ENCODE peak calls at places on chromosomes 13 and 19, in four cellular contexts. One of them, this sample, is unnamed. For H3K9me3, the result is how much of the 10 kb centered on the place peaks cover.

GRCh38 chr13:64540468-64540867 is 2689.7 kb downstream of the PCDH9 start:
- DNase-seq in astrocyte: no peak
- DNase-seq in neural progenitor cell: no peak
- DNase-seq in endothelial cell of umbilical vein: no peak
- DNase-seq in this sample: no peak

GRCh38 chr13:30898721-30899188 is 7.3 kb upstream of the MEDAG start:
- DNase-seq in endothelial cell of umbilical vein: peak
- DNase-seq in neural progenitor cell: no peak
- DNase-seq in astrocyte: peak
- DNase-seq in this sample: no peak

GRCh38 chr19:5628470-5628869 is 5.6 kb downstream of the SAFB start:
- DNase-seq in neural progenitor cell: no peak
- DNase-seq in endothelial cell of umbilical vein: no peak
- DNase-seq in astrocyte: peak
- DNase-seq in this sample: no peak

GRCh38 chr19:10069046-10069445 is 17.1 kb upstream of the SHFL start:
- DNase-seq in astrocyte: no peak
- DNase-seq in endothelial cell of umbilical vein: no peak
- DNase-seq in neural progenitor cell: no peak
- DNase-seq in this sample: no peak

GRCh38 chr19:16594131-16594586 is 21.9 kb upstream of the SLC35E1 start:
- DNase-seq in astrocyte: no peak
- DNase-seq in endothelial cell of umbilical vein: no peak
- DNase-seq in neural progenitor cell: no peak
- DNase-seq in this sample: no peak

GRCh38 chr19:5002143-5002542 is 33.2 kb downstream of the KDM4B start:
- DNase-seq in astrocyte: peak
- DNase-seq in endothelial cell of umbilical vein: no peak
- DNase-seq in neural progenitor cell: no peak
- DNase-seq in this sample: peak

GRCh38 chr13:114053026-114053425 is 79.2 kb upstream of the C13orf46 start:
- DNase-seq in neural progenitor cell: no peak
- DNase-seq in endothelial cell of umbilical vein: no peak
- DNase-seq in astrocyte: peak
- DNase-seq in this sample: no peak

GRCh38 chr13:60463787-60464186 is 66.8 kb downstream of the TDRD3 start:
- DNase-seq in neural progenitor cell: no peak
- DNase-seq in endothelial cell of umbilical vein: no peak
- DNase-seq in astrocyte: no peak
- DNase-seq in this sample: no peak

GRCh38 chr19:49954933-49955332 is 6.0 kb downstream of the SIGLEC11 start:
- DNase-seq in neural progenitor cell: no peak
- DNase-seq in endothelial cell of umbilical vein: no peak
- DNase-seq in astrocyte: no peak
- DNase-seq in this sample: no peak

GRCh38 chr19:7505682-7506384 is 10.1 kb upstream of the ZNF358 start:
- DNase-seq in astrocyte: no peak
- DNase-seq in neural progenitor cell: peak
- DNase-seq in endothelial cell of umbilical vein: no peak
- DNase-seq in this sample: no peak

GRCh38 chr19:19428746-19429145 is 23.3 kb downstream of the GATAD2A start:
- DNase-seq in endothelial cell of umbilical vein: no peak
- DNase-seq in neural progenitor cell: no peak
- DNase-seq in astrocyte: no peak
- DNase-seq in this sample: no peak

GRCh38 chr19:36417752-36418286 is 625 bp downstream of the ZFP82 start:
- DNase-seq in astrocyte: no peak
- DNase-seq in endothelial cell of umbilical vein: no peak
- DNase-seq in neural progenitor cell: peak
- DNase-seq in this sample: no peak

GRCh38 chr19:5623397-5624153 is 692 bp downstream of the SAFB start:
- DNase-seq in endothelial cell of umbilical vein: peak
- DNase-seq in neural progenitor cell: peak
- DNase-seq in astrocyte: no peak
- DNase-seq in this sample: peak

GRCh38 chr19:31698352-31698751 is 349.1 kb upstream of the TSHZ3 start:
- DNase-seq in neural progenitor cell: peak
- DNase-seq in endothelial cell of umbilical vein: no peak
- DNase-seq in astrocyte: no peak
- DNase-seq in this sample: no peak

GRCh38 chr13:33415822-33416221 is 130.3 kb upstream of the STARD13 start:
- DNase-seq in neural progenitor cell: no peak
- DNase-seq in astrocyte: no peak
- DNase-seq in endothelial cell of umbilical vein: no peak
- DNase-seq in this sample: no peak

GRCh38 chr19:10884273-10884672 is 12.9 kb downstream of the CARM1 start:
- DNase-seq in neural progenitor cell: no peak
- DNase-seq in endothelial cell of umbilical vein: no peak
- DNase-seq in astrocyte: peak
- DNase-seq in this sample: peak

GRCh38 chr19:16376649-16377048 is 52.0 kb downstream of the KLF2 start:
- DNase-seq in astrocyte: no peak
- DNase-seq in endothelial cell of umbilical vein: no peak
- DNase-seq in neural progenitor cell: peak
- DNase-seq in this sample: no peak

GRCh38 chr13:73210218-73210883 is 151.5 kb downstream of the KLF5 start:
- DNase-seq in neural progenitor cell: peak
- DNase-seq in endothelial cell of umbilical vein: no peak
- DNase-seq in astrocyte: no peak
- DNase-seq in this sample: peak

GRCh38 chr13:94674609-94675348 is 37.6 kb downstream of the SOX21 start:
- DNase-seq in neural progenitor cell: peak
- DNase-seq in endothelial cell of umbilical vein: peak
- DNase-seq in astrocyte: peak
- DNase-seq in this sample: no peak

GRCh38 chr19:4352701-4353121 is 9.3 kb downstream of the MPND start:
- DNase-seq in astrocyte: peak
- DNase-seq in endothelial cell of umbilical vein: peak
- DNase-seq in neural progenitor cell: peak
- DNase-seq in this sample: peak

GRCh38 chr13:25281937-25282332 is 5.4 kb downstream of the MTMR6 start:
- DNase-seq in endothelial cell of umbilical vein: no peak
- DNase-seq in astrocyte: no peak
- DNase-seq in neural progenitor cell: no peak
- DNase-seq in this sample: no peak

GRCh38 chr19:35609881-35610353 is 2.6 kb upstream of the HAUS5 start:
- DNase-seq in astrocyte: no peak
- DNase-seq in neural progenitor cell: no peak
- DNase-seq in endothelial cell of umbilical vein: no peak
- DNase-seq in this sample: no peak

GRCh38 chr19:7673995-7674667 is 2.8 kb upstream of the MCEMP1 start:
- DNase-seq in endothelial cell of umbilical vein: peak
- DNase-seq in neural progenitor cell: peak
- DNase-seq in astrocyte: peak
- DNase-seq in this sample: peak

GRCh38 chr13:69585656-69586055 is 522.0 kb upstream of the ATXN8OS start:
- DNase-seq in neural progenitor cell: no peak
- DNase-seq in astrocyte: no peak
- DNase-seq in endothelial cell of umbilical vein: no peak
- DNase-seq in this sample: no peak

GRCh38 chr13:38879278-38879677 is 111.4 kb downstream of the STOML3 start:
- DNase-seq in neural progenitor cell: no peak
- DNase-seq in endothelial cell of umbilical vein: peak
- DNase-seq in astrocyte: peak
- DNase-seq in this sample: no peak

GRCh38 chr13:77810430-77810829 is 108.2 kb downstream of the EDNRB start:
- DNase-seq in neural progenitor cell: no peak
- DNase-seq in endothelial cell of umbilical vein: peak
- DNase-seq in astrocyte: peak
- DNase-seq in this sample: no peak
- TF ChIP-seq CTCF in neural progenitor cell: peak
- TF ChIP-seq CTCF in endothelial cell of umbilical vein: peak
- TF ChIP-seq CTCF in astrocyte: peak
- TF ChIP-seq CTCF in this sample: peak

DNA sequence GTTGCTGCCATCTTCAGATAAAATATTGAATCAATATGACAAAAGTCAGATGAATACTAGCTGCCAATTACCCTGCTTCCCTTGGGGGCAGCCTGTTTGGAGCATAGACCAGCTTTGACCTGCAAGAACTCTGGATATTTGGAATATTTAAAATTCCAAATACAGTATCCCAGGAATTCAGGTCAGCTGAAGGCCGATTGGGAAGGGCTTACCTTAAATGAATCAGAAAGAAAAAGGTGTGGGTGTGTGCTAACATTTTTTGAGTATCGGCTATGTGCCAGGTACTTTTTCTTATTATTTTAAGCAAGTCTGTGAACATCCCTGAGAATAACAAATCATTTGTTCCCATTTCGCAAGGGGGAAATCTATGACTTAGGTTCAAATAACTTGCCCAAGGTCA is 1.8 kb upstream of the RUBCNL start:
- DNase-seq in astrocyte: no peak
- DNase-seq in endothelial cell of umbilical vein: no peak
- DNase-seq in neural progenitor cell: no peak
- DNase-seq in this sample: no peak
- H3K4me2 ChIP-seq in astrocyte: no peak
- H3K4me2 ChIP-seq in endothelial cell of umbilical vein: no peak
- H3K4me2 ChIP-seq in neural progenitor cell: no peak
- H3K4me2 ChIP-seq in this sample: no peak

GRCh38 chr19:23665651-23666410 is 21.2 kb downstream of the ZNF675 start:
- DNase-seq in neural progenitor cell: no peak
- DNase-seq in endothelial cell of umbilical vein: no peak
- DNase-seq in astrocyte: no peak
- DNase-seq in this sample: no peak
- H3K9me3 ChIP-seq in neural progenitor cell: under half
- H3K9me3 ChIP-seq in endothelial cell of umbilical vein: under half
- H3K9me3 ChIP-seq in astrocyte: under half
- H3K9me3 ChIP-seq in this sample: half or more

GRCh38 chr19:2438178-2438577 is 10.8 kb upstream of the TIMM13 start:
- DNase-seq in endothelial cell of umbilical vein: no peak
- DNase-seq in neural progenitor cell: no peak
- DNase-seq in astrocyte: no peak
- DNase-seq in this sample: no peak
- TF ChIP-seq CTCF in endothelial cell of umbilical vein: no peak
- TF ChIP-seq CTCF in neural progenitor cell: no peak
- TF ChIP-seq CTCF in astrocyte: no peak
- TF ChIP-seq CTCF in this sample: no peak

DNA sequence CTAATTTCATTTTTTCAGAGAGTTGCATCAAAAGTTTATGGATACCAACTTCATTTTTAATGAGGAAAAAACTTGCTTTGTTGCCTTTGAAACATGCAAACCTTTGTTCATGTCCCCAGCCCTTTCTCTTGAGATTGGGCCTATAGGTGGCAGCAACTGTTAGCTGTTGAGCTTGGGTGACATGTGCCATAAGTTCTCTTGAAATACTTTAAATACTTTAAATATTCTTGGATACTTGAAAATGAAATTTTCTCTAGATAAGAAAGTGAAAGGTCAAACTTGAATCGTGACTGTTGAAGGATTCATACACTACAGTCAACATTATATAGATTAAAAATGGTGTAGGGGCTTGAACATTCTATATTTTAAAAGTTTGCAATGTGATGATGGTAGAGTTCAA is 294.9 kb downstream of the NDFIP2 start:
- DNase-seq in astrocyte: peak
- DNase-seq in endothelial cell of umbilical vein: peak
- DNase-seq in neural progenitor cell: peak
- DNase-seq in this sample: peak
- H3K4me2 ChIP-seq in astrocyte: no peak
- H3K4me2 ChIP-seq in endothelial cell of umbilical vein: no peak
- H3K4me2 ChIP-seq in neural progenitor cell: no peak
- H3K4me2 ChIP-seq in this sample: peak

DNA sequence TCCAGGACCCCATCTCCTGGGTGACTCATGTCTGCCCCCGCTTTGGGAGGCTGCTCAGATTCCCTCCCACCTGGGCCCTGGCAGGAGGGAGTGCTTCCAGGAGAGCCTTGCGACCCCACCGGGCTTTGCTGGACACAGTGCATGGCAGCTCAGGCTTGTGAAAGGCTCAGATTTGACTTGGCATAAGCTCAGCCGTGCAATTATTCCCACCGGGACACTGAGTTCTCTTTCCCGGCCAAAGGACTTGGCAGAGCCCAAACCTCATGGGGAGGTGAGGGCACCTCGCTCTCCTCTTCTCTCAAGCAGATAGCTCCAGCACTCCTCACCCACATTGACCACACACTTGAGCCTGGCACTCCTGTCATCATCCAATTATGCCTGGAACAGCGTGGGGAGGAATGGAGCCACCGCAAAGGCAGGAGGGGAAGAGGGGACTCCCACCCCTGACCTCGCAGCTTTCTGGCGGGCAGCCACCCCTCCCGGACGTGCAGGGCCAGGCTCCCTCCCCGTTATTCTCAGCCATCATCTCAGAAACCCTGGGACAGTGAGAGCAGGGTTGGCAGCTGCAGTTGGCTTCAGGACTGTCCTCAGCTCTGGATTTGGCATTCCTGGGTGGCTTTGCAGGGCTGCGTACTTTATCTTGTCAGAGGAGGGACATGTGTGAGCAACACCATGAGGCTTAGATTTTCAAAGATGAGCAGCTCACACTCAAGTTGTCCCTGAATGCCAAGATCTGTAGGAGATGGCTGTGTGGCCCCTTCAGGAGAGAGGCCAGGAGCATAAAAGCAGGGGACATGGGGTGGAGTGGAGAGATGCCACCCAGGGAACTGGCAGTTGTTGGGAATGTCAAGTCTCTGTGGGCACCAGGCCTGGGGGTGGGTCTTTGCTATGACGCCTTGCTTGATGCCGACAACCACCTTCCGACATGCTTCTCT is 306.2 kb downstream of the TEX29 start:
- DNase-seq in endothelial cell of umbilical vein: no peak
- DNase-seq in astrocyte: no peak
- DNase-seq in neural progenitor cell: no peak
- DNase-seq in this sample: no peak
- H3K9me3 ChIP-seq in endothelial cell of umbilical vein: under half
- H3K9me3 ChIP-seq in astrocyte: under half
- H3K9me3 ChIP-seq in neural progenitor cell: under half
- H3K9me3 ChIP-seq in this sample: under half

GRCh38 chr19:34480971-34481821 is at the start of gene WTIP:
- DNase-seq in astrocyte: peak
- DNase-seq in neural progenitor cell: peak
- DNase-seq in endothelial cell of umbilical vein: peak
- DNase-seq in this sample: peak
- TF ChIP-seq CTCF in astrocyte: no peak
- TF ChIP-seq CTCF in neural progenitor cell: no peak
- TF ChIP-seq CTCF in endothelial cell of umbilical vein: no peak
- TF ChIP-seq CTCF in this sample: no peak

GRCh38 chr19:3201911-3202310 is 16.2 kb downstream of the NCLN start:
- DNase-seq in astrocyte: no peak
- DNase-seq in endothelial cell of umbilical vein: no peak
- DNase-seq in neural progenitor cell: no peak
- DNase-seq in this sample: no peak
- H3K4me2 ChIP-seq in astrocyte: no peak
- H3K4me2 ChIP-seq in endothelial cell of umbilical vein: no peak
- H3K4me2 ChIP-seq in neural progenitor cell: no peak
- H3K4me2 ChIP-seq in this sample: no peak

DNA sequence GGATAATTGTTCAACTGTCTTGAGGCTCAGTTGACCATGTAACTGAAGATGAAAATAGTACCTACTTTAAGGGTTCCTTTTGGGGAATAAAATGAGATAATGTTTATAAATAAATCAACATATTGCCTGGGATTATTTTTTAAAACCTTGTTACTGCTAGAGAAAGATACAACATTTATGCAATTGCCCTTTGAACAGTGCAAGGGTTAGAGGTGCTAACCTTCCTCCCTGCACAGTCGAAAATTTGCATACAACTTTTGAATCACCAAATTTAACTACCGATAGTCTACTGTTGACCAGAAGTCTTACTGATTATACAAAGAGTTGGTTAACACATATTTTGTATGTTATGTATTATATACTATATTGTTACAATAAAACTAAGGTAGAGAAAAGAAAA is 750.0 kb downstream of the EFNB2 start:
- DNase-seq in endothelial cell of umbilical vein: no peak
- DNase-seq in astrocyte: no peak
- DNase-seq in neural progenitor cell: no peak
- DNase-seq in this sample: no peak
- H3K9me3 ChIP-seq in endothelial cell of umbilical vein: under half
- H3K9me3 ChIP-seq in astrocyte: under half
- H3K9me3 ChIP-seq in neural progenitor cell: under half
- H3K9me3 ChIP-seq in this sample: under half